ENCODE peak calls at places on chromosomes 6 and 20, in eight cellular contexts. F is GM12892; W is stimulated activated CD4-positive, alpha-beta T cell treated with anti-CD3 and anti-CD28 coated beads, Interleukin-4, amount 100 ng/mL, for 24 hours; N is HEK293T; H is NCI-H510A treated with DMSO at 0.1 percent for 48 hours; O is H7; G is activated naive CD8-positive, alpha-beta T cell treated with anti-CD3 and anti-CD28 coated beads, Interleukin-2, amount 50 U/mL, for 16 hours; S is hypothalamus. D is an unnamed sample.

GRCh38 chr6:9360881-9361280 is 925.5 kb upstream of the SLC35B3 start:
- DNase-seq in F (no peak), W (no peak), N (no peak), H (no peak), O (no peak), G (no peak), S (no peak), D (no peak)

GRCh38 chr6:7042056-7042653 is 65.6 kb upstream of the RREB1 start:
- DNase-seq in F (no peak), W (no peak), N (no peak), H (no peak), O (peak), G (no peak), S (no peak), D (no peak)

GRCh38 chr6:167546611-167547327 is 221.9 kb downstream of the TTLL2 start:
- DNase-seq in F (no peak), W (no peak), N (no peak), H (no peak), O (no peak), G (no peak), S (no peak), D (no peak)

GRCh38 chr20:14657231-14657630 is 319.8 kb upstream of the FLRT3 start:
- DNase-seq in F (no peak), W (no peak), N (no peak), H (no peak), O (no peak), G (no peak), S (no peak), D (no peak)

GRCh38 chr6:44010411-44011349 is 116.6 kb downstream of the MRPL14 start:
- DNase-seq in F (no peak), W (no peak), N (no peak), H (no peak), O (no peak), G (no peak), S (no peak), D (no peak)

GRCh38 chr20:42494290-42494689 is 695.4 kb downstream of the PTPRT start:
- DNase-seq in F (no peak), W (no peak), N (no peak), H (no peak), O (no peak), G (no peak), S (no peak), D (no peak)

GRCh38 chr6:79813854-79814477 is 133.4 kb downstream of the ELOVL4 start:
- DNase-seq in F (no peak), W (peak), N (peak), H (peak), O (peak), G (peak), S (peak), D (peak)

GRCh38 chr20:11676618-11677289 is 240.9 kb upstream of the BTBD3 start:
- DNase-seq in F (no peak), W (peak), N (peak), H (peak), O (peak), G (no peak), S (peak), D (peak)

GRCh38 chr6:81171991-81172740 is 580.3 kb downstream of the TENT5A start:
- DNase-seq in F (no peak), W (no peak), N (no peak), H (no peak), O (no peak), G (no peak), S (no peak), D (no peak)

GRCh38 chr6:113855500-113856010 is 1.6 kb upstream of the MARCKS start:
- DNase-seq in F (no peak), W (no peak), N (peak), H (no peak), O (no peak), G (no peak), S (peak), D (peak)

GRCh38 chr6:53611342-53611741 is 54.2 kb downstream of the KLHL31 start:
- DNase-seq in F (no peak), W (no peak), N (no peak), H (no peak), O (no peak), G (no peak), S (no peak), D (no peak)

GRCh38 chr20:57940376-57940775 is 230.6 kb upstream of the PMEPA1 start:
- DNase-seq in F (no peak), W (no peak), N (no peak), H (no peak), O (no peak), G (no peak), S (no peak), D (no peak)

GRCh38 chr6:53023323-53023722 is 28.2 kb upstream of the GSTA4 start:
- DNase-seq in F (no peak), W (no peak), N (no peak), H (no peak), O (no peak), G (no peak), S (peak), D (no peak)

GRCh38 chr6:133341607-133342158 is 100.5 kb downstream of the EYA4 start:
- DNase-seq in F (no peak), W (no peak), N (peak), H (no peak), O (no peak), G (no peak), S (no peak), D (no peak)

GRCh38 chr20:18481596-18481995 is 14.4 kb downstream of the POLR3F start:
- DNase-seq in F (no peak), W (no peak), N (no peak), H (no peak), O (no peak), G (no peak), S (no peak), D (no peak)

GRCh38 chr6:98054453-98054852 is 771.4 kb upstream of the MMS22L start:
- DNase-seq in F (no peak), W (no peak), N (no peak), H (no peak), O (no peak), G (no peak), S (no peak), D (no peak)

GRCh38 chr6:161271343-161272019 is 2.4 kb downstream of the AGPAT4 start:
- DNase-seq in F (no peak), W (no peak), N (no peak), H (no peak), O (no peak), G (no peak), S (peak), D (no peak)

GRCh38 chr20:33668087-33668790 is 1.5 kb downstream of the ACTL10 start:
- DNase-seq in F (peak), W (peak), N (peak), H (no peak), O (peak), G (peak), S (no peak), D (no peak)

GRCh38 chr20:39835040-39835842 is 853.8 kb downstream of the MAFB start:
- DNase-seq in F (no peak), W (no peak), N (no peak), H (no peak), O (no peak), G (no peak), S (no peak), D (no peak)

GRCh38 chr20:12051206-12052163 is 133.8 kb downstream of the BTBD3 start:
- DNase-seq in F (no peak), W (no peak), N (no peak), H (no peak), O (no peak), G (no peak), S (no peak), D (no peak)

GRCh38 chr20:4087923-4088322 is 72.6 kb upstream of the RNF24 start:
- DNase-seq in F (no peak), W (no peak), N (no peak), H (no peak), O (no peak), G (no peak), S (no peak), D (no peak)

GRCh38 chr6:33189164-33189563 is 3.1 kb downstream of the COL11A2 start:
- DNase-seq in F (no peak), W (no peak), N (no peak), H (no peak), O (peak), G (no peak), S (no peak), D (no peak)

GRCh38 chr6:163719028-163719742 is 304.7 kb downstream of the QKI start:
- DNase-seq in F (no peak), W (no peak), N (no peak), H (no peak), O (no peak), G (no peak), S (no peak), D (no peak)

GRCh38 chr20:51480507-51481270 is 61.8 kb downstream of the NFATC2 start:
- DNase-seq in F (peak), W (peak), N (no peak), H (no peak), O (no peak), G (peak), S (no peak), D (peak)

GRCh38 chr6:33706136-33706725 is 5.3 kb downstream of the UQCC2 start:
- DNase-seq in F (no peak), W (no peak), N (no peak), H (no peak), O (no peak), G (no peak), S (no peak), D (no peak)

GRCh38 chr6:123931928-123932327 is 128.3 kb downstream of the NKAIN2 start:
- DNase-seq in F (no peak), W (no peak), N (no peak), H (no peak), O (no peak), G (no peak), S (no peak), D (no peak)

GRCh38 chr20:43916073-43916874 is 1.6 kb downstream of the TOX2 start:
- DNase-seq in F (no peak), W (no peak), N (no peak), H (no peak), O (peak), G (no peak), S (peak), D (no peak)

GRCh38 chr6:161125591-161125990 is 134.0 kb downstream of the MAP3K4 start:
- DNase-seq in F (no peak), W (no peak), N (no peak), H (no peak), O (no peak), G (no peak), S (no peak), D (no peak)

GRCh38 chr6:73076211-73076610 is 149.1 kb downstream of the KHDC1L start:
- DNase-seq in F (no peak), W (no peak), N (no peak), H (no peak), O (no peak), G (no peak), S (no peak), D (no peak)

D was measured in activated T-cell treated with anti-CD3 and anti-CD28 coated beads, Interleukin-2, amount 50 U/mL, for 48 hours.